ENCODE peak calls at places on chromosomes 1 and 21, in four cellular contexts. One of them, this sample, is unnamed.

GRCh38 chr1:98398092-98398491 is 263.4 kb upstream of the SNX7 start:
- DNase-seq in Calu3: no peak
- DNase-seq in A549: no peak
- DNase-seq in OCI-LY7: no peak
- DNase-seq in this sample: no peak

GRCh38 chr1:28109639-28110038 is 21.2 kb upstream of the EYA3 start:
- DNase-seq in Calu3: no peak
- DNase-seq in OCI-LY7: no peak
- DNase-seq in A549: no peak
- DNase-seq in this sample: no peak

GRCh38 chr1:6329392-6329791 is 64.2 kb downstream of the ACOT7 start:
- DNase-seq in A549: no peak
- DNase-seq in OCI-LY7: no peak
- DNase-seq in Calu3: no peak
- DNase-seq in this sample: no peak

GRCh38 chr1:22611530-22611947 is 24.9 kb upstream of the C1QA start:
- DNase-seq in A549: peak; percentile 38
- DNase-seq in OCI-LY7: peak; percentile 33
- DNase-seq in Calu3: peak; percentile 44
- DNase-seq in this sample: peak; percentile 90

GRCh38 chr1:163170975-163171676 is 31.6 kb downstream of the RGS5 start:
- DNase-seq in A549: no peak
- DNase-seq in OCI-LY7: no peak
- DNase-seq in Calu3: peak; percentile 4
- DNase-seq in this sample: peak; percentile 15

GRCh38 chr1:22236900-22237299 is 94.0 kb upstream of the WNT4 start:
- DNase-seq in A549: no peak
- DNase-seq in OCI-LY7: no peak
- DNase-seq in Calu3: no peak
- DNase-seq in this sample: no peak

GRCh38 chr1:116755036-116755435 is 806 bp downstream of the CD2 start:
- DNase-seq in Calu3: no peak
- DNase-seq in A549: no peak
- DNase-seq in OCI-LY7: no peak
- DNase-seq in this sample: no peak

GRCh38 chr1:38571726-38572125 is 287.8 kb downstream of the RRAGC start:
- DNase-seq in A549: no peak
- DNase-seq in OCI-LY7: no peak
- DNase-seq in Calu3: no peak
- DNase-seq in this sample: no peak

GRCh38 chr21:42521805-42522204 is 8.2 kb downstream of the SLC37A1 start:
- DNase-seq in Calu3: no peak
- DNase-seq in OCI-LY7: no peak
- DNase-seq in A549: no peak
- DNase-seq in this sample: no peak

GRCh38 chr1:202639500-202639899 is 70.8 kb downstream of the SYT2 start:
- DNase-seq in OCI-LY7: no peak
- DNase-seq in A549: no peak
- DNase-seq in Calu3: no peak
- DNase-seq in this sample: no peak

GRCh38 chr1:160781914-160782689 is 13.9 kb upstream of the LY9 start:
- DNase-seq in A549: no peak
- DNase-seq in OCI-LY7: peak; percentile 84
- DNase-seq in Calu3: no peak
- DNase-seq in this sample: no peak

GRCh38 chr1:110203021-110203661 is 7.0 kb upstream of the KCNC4 start:
- DNase-seq in OCI-LY7: peak; percentile 75
- DNase-seq in A549: peak; percentile 63
- DNase-seq in Calu3: peak; percentile 70
- DNase-seq in this sample: peak; percentile 78

DNA sequence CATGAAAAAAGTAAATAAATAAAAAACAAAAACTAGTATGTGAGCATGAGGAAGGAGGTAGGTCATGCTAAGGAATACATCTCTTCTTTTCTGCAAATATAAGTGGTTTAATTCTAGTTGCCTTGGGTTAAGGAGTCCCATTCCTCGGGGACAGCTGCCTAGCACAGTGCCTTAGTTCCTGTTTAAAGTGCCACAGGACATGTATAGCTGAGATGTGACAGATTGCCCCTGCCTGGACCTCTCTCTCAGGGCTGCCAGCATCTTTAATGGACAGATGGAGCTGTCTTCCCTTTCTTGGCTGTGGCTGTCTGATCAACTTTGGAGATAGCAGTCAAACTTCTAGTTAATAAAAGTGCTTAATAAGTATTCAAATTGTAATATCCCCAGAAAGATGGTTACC is 50.0 kb downstream of the TSEN15 start:
- DNase-seq in OCI-LY7: no peak
- DNase-seq in Calu3: no peak
- DNase-seq in A549: no peak
- DNase-seq in this sample: no peak
- TF ChIP-seq CTCF in OCI-LY7: no peak
- TF ChIP-seq CTCF in Calu3: no peak
- TF ChIP-seq CTCF in A549: no peak
- TF ChIP-seq CTCF in this sample: no peak

DNA sequence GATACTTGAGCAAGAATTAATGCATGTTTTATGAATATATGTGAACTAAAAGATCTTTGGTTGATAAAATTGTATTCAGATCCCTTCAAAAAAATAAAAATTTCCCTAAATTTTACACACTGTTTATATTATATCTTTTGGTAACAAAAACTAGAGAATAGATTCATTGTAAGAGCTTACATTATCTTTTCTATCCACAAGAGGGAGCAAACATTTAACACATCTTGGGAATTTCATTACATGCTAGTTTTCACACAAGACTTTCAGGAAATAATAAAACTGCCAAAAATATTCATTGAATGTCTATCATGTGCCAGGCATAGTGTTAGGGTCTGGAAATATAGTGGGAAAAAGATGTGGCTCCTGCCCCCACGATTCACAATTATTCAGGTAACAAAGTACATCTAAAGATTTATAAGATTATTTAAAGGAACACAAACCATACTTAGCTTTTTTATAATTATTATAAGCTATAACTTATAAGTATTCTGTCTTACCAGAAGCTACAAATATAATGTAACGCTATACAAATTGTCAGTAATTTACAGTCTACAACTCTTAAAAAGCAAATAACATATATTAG is 30.6 kb downstream of the FAF1 start:
- DNase-seq in Calu3: no peak
- DNase-seq in A549: peak; percentile 39
- DNase-seq in OCI-LY7: peak; percentile 47
- DNase-seq in this sample: peak; percentile 56
- TF ChIP-seq CTCF in Calu3: peak; percentile 20
- TF ChIP-seq CTCF in A549: peak; percentile 61
- TF ChIP-seq CTCF in OCI-LY7: peak; percentile 90
- TF ChIP-seq CTCF in this sample: peak; percentile 75

GRCh38 chr1:247531937-247532336 is 4.3 kb downstream of the OR2C3 start:
- DNase-seq in Calu3: no peak
- DNase-seq in OCI-LY7: no peak
- DNase-seq in A549: peak; percentile 2
- DNase-seq in this sample: peak; percentile 7
- TF ChIP-seq CTCF in Calu3: no peak
- TF ChIP-seq CTCF in OCI-LY7: peak; percentile 20
- TF ChIP-seq CTCF in A549: no peak
- TF ChIP-seq CTCF in this sample: peak; percentile 20

GRCh38 chr21:45452696-45453307 is 47.8 kb downstream of the COL18A1 start:
- DNase-seq in A549: no peak
- DNase-seq in OCI-LY7: no peak
- DNase-seq in Calu3: no peak
- DNase-seq in this sample: no peak

GRCh38 chr21:45454081-45454923 is 49.3 kb downstream of the COL18A1 start:
- DNase-seq in OCI-LY7: no peak
- DNase-seq in A549: no peak
- DNase-seq in Calu3: no peak
- DNase-seq in this sample: no peak

GRCh38 chr21:45451771-45452182 is 46.8 kb downstream of the COL18A1 start:
- DNase-seq in A549: no peak
- DNase-seq in OCI-LY7: no peak
- DNase-seq in Calu3: no peak
- DNase-seq in this sample: no peak

GRCh38 chr21:45454924-45455315 is 50.0 kb downstream of the COL18A1 start:
- DNase-seq in A549: no peak
- DNase-seq in OCI-LY7: no peak
- DNase-seq in Calu3: no peak
- DNase-seq in this sample: no peak

GRCh38 chr21:45453308-45453950 is 48.5 kb downstream of the COL18A1 start:
- DNase-seq in OCI-LY7: no peak
- DNase-seq in A549: no peak
- DNase-seq in Calu3: no peak
- DNase-seq in this sample: no peak
- TF ChIP-seq CTCF in OCI-LY7: no peak
- TF ChIP-seq CTCF in A549: no peak
- TF ChIP-seq CTCF in Calu3: no peak
- TF ChIP-seq CTCF in this sample: no peak

GRCh38 chr1:9009438-9010366 is 16.5 kb downstream of the SLC2A7 start:
- DNase-seq in A549: peak; percentile 30
- DNase-seq in OCI-LY7: peak; percentile 87
- DNase-seq in Calu3: peak; percentile 18
- DNase-seq in this sample: peak; percentile 83
- TF ChIP-seq CTCF in A549: no peak
- TF ChIP-seq CTCF in OCI-LY7: peak; percentile 89
- TF ChIP-seq CTCF in Calu3: no peak
- TF ChIP-seq CTCF in this sample: peak; percentile 82

GRCh38 chr1:66156144-66156543 is 363.4 kb downstream of the PDE4B start:
- DNase-seq in A549: no peak
- DNase-seq in Calu3: no peak
- DNase-seq in OCI-LY7: no peak
- DNase-seq in this sample: no peak

GRCh38 chr1:66152034-66152433 is 359.3 kb downstream of the PDE4B start:
- DNase-seq in OCI-LY7: no peak
- DNase-seq in Calu3: no peak
- DNase-seq in A549: no peak
- DNase-seq in this sample: no peak

GRCh38 chr1:66154394-66154793 is 361.7 kb downstream of the PDE4B start:
- DNase-seq in A549: no peak
- DNase-seq in OCI-LY7: no peak
- DNase-seq in Calu3: no peak
- DNase-seq in this sample: no peak
- TF ChIP-seq CTCF in A549: no peak
- TF ChIP-seq CTCF in OCI-LY7: no peak
- TF ChIP-seq CTCF in Calu3: no peak
- TF ChIP-seq CTCF in this sample: no peak

GRCh38 chr1:44543064-44543815 is 131.0 kb downstream of the TMEM53 start:
- DNase-seq in OCI-LY7: no peak
- DNase-seq in Calu3: no peak
- DNase-seq in A549: no peak
- DNase-seq in this sample: peak; percentile 98
- TF ChIP-seq CTCF in OCI-LY7: no peak
- TF ChIP-seq CTCF in Calu3: no peak
- TF ChIP-seq CTCF in A549: no peak
- TF ChIP-seq CTCF in this sample: no peak

GRCh38 chr1:190320952-190321351 is 156.7 kb downstream of the BRINP3 start:
- DNase-seq in A549: peak; percentile 41
- DNase-seq in OCI-LY7: no peak
- DNase-seq in Calu3: peak; percentile 53
- DNase-seq in this sample: peak; percentile 57
- TF ChIP-seq CTCF in A549: peak; percentile 54
- TF ChIP-seq CTCF in OCI-LY7: peak; percentile 32
- TF ChIP-seq CTCF in Calu3: peak; percentile 46
- TF ChIP-seq CTCF in this sample: peak; percentile 69

This sample was measured in GM23338.